ENCODE peak calls at places on chromosomes 16 and 17, in seven cellular contexts. G, W, Q, E, K, V and N are unnamed samples.

GRCh38 chr17:46832945-46833839 is 14.7 kb upstream of the WNT3 start:
- DNase-seq in E (no peak), W (no peak), V (no peak), Q (peak; percentile 55), K (no peak), G (peak; percentile 37), N (peak; percentile 29)

GRCh38 chr17:47775181-47775580 is 42.1 kb downstream of the TBX21 start:
- DNase-seq in E (no peak), K (no peak), Q (no peak), W (no peak), G (no peak), V (no peak), N (no peak)

GRCh38 chr16:85396879-85397871 is 215.9 kb upstream of the GSE1 start:
- DNase-seq in E (no peak), K (no peak), Q (no peak), G (no peak), V (no peak), W (no peak), N (no peak)

GRCh38 chr17:18368948-18369347 is 5.6 kb upstream of the SHMT1 start:
- DNase-seq in V (no peak), Q (no peak), G (no peak), W (no peak), E (no peak), K (no peak), N (no peak)

GRCh38 chr16:87603684-87604571 is 1.6 kb downstream of the JPH3 start:
- DNase-seq in E (no peak), G (no peak), Q (no peak), W (no peak), K (no peak), V (no peak), N (no peak)

GRCh38 chr16:64234200-64234599 is 887.7 kb downstream of the CDH11 start:
- DNase-seq in K (no peak), V (no peak), Q (no peak), E (no peak), W (no peak), G (no peak), N (no peak)

GRCh38 chr17:40818733-40819527 is 3.5 kb downstream of the KRT10 start:
- DNase-seq in K (peak; percentile 81), W (peak; percentile 69), Q (no peak), G (peak; percentile 58), V (peak; percentile 74), E (peak; percentile 81), N (no peak)

GRCh38 chr17:27518048-27518447 is 61.8 kb downstream of the KSR1 start:
- DNase-seq in W (no peak), Q (no peak), V (no peak), G (no peak), K (no peak), E (no peak), N (no peak)

GRCh38 chr17:69466905-69467630 is 52.6 kb downstream of the MAP2K6 start:
- DNase-seq in Q (peak; percentile 63), G (no peak), W (no peak), E (no peak), V (no peak), K (no peak), N (peak; percentile 77)

GRCh38 chr17:17305282-17305801 is 2.2 kb downstream of the NT5M start:
- DNase-seq in Q (no peak), W (peak; percentile 19), V (no peak), K (peak; percentile 30), E (peak; percentile 54), G (no peak), N (no peak)

GRCh38 chr17:27800522-27800921 is at the start of gene NOS2:
- DNase-seq in Q (no peak), W (no peak), V (no peak), E (no peak), G (no peak), K (no peak), N (no peak)

GRCh38 chr16:10085078-10085798 is 97.0 kb downstream of the GRIN2A start:
- DNase-seq in K (no peak), G (no peak), W (no peak), V (no peak), E (no peak), Q (no peak), N (no peak)

GRCh38 chr16:83727018-83727417 is 80.8 kb upstream of the HSBP1 start:
- DNase-seq in G (no peak), E (no peak), V (no peak), K (no peak), Q (no peak), W (no peak), N (no peak)

GRCh38 chr16:75229172-75230031 is 10.6 kb downstream of the CTRB1 start:
- DNase-seq in K (no peak), G (no peak), Q (no peak), E (no peak), V (no peak), W (no peak), N (no peak)

GRCh38 chr17:67326440-67326839 is 39.9 kb downstream of the PSMD12 start:
- DNase-seq in E (no peak), G (no peak), V (no peak), Q (no peak), K (no peak), W (no peak), N (no peak)

GRCh38 chr17:69523252-69523861 is 108.9 kb downstream of the MAP2K6 start:
- DNase-seq in W (no peak), V (no peak), E (no peak), K (no peak), Q (peak; percentile 39), G (peak; percentile 2), N (no peak)

GRCh38 chr16:80804451-80805383 is at the start of gene CDYL2:
- DNase-seq in W (no peak), G (no peak), V (peak; percentile 4), E (peak; percentile 33), Q (no peak), K (peak; percentile 25), N (no peak)

GRCh38 chr16:86626966-86627365 is 48.6 kb downstream of the FOXL1 start:
- DNase-seq in Q (no peak), W (no peak), E (no peak), K (no peak), V (no peak), G (no peak), N (no peak)

GRCh38 chr17:78185981-78186688 is 717 bp downstream of the TK1 start:
- DNase-seq in G (no peak), K (no peak), Q (no peak), W (no peak), V (no peak), E (no peak), N (no peak)

GRCh38 chr17:69246726-69247375 is 18.2 kb upstream of the ABCA10 start:
- DNase-seq in W (no peak), E (no peak), K (no peak), V (no peak), G (peak; percentile 39), Q (peak; percentile 16), N (no peak)

GRCh38 chr17:55717432-55717831 is 5.2 kb downstream of the TMEM100 start:
- DNase-seq in K (no peak), G (no peak), E (no peak), W (no peak), Q (no peak), V (no peak), N (no peak)

GRCh38 chr16:3198334-3199072 is 10.5 kb downstream of the OR1F1 start:
- DNase-seq in K (no peak), V (no peak), Q (no peak), G (no peak), E (no peak), W (no peak), N (no peak)

GRCh38 chr16:72561-73537 is at the start of gene RHBDF1:
- DNase-seq in K (no peak), Q (no peak), G (no peak), V (peak; percentile 48), E (no peak), W (no peak), N (no peak)

GRCh38 chr16:66133641-66134402 is 232.7 kb upstream of the CDH5 start:
- DNase-seq in V (no peak), E (no peak), G (no peak), W (no peak), Q (no peak), K (no peak), N (no peak)

GRCh38 chr16:14014284-14014625 is 56.9 kb upstream of the MRTFB start:
- DNase-seq in Q (no peak), E (no peak), V (no peak), G (no peak), W (no peak), K (no peak), N (no peak)

GRCh38 chr16:50366126-50366525 is 2.7 kb downstream of the BRD7 start:
- DNase-seq in V (no peak), Q (no peak), W (no peak), G (no peak), K (no peak), E (no peak), N (no peak)

GRCh38 chr16:70430667-70431536 is 8.0 kb downstream of the ST3GAL2 start:
- DNase-seq in G (no peak), V (no peak), Q (no peak), E (peak; percentile 42), K (peak; percentile 52), W (peak; percentile 29), N (no peak)

GRCh38 chr17:46777943-46778915 is 40.3 kb downstream of the WNT3 start:
- DNase-seq in Q (no peak), V (no peak), E (no peak), K (no peak), W (no peak), G (no peak), N (no peak)

GRCh38 chr16:49465661-49466528 is 92.3 kb downstream of the C16orf78 start:
- DNase-seq in V (no peak), W (no peak), G (no peak), Q (no peak), K (no peak), E (no peak), N (no peak)

GRCh38 chr16:47197536-47198179 is 53.9 kb upstream of the NETO2 start:
- DNase-seq in G (no peak), Q (no peak), K (no peak), W (no peak), E (no peak), V (no peak), N (no peak)

GRCh38 chr17:78597923-78598545 is 20.8 kb upstream of the DNAH17 start:
- DNase-seq in V (no peak), G (no peak), K (no peak), Q (no peak), E (no peak), W (no peak), N (no peak)

GRCh38 chr17:31401456-31402254 is 10.2 kb downstream of the RAB11FIP4 start:
- DNase-seq in K (no peak), V (no peak), W (no peak), G (no peak), E (no peak), Q (no peak), N (no peak)

GRCh38 chr16:14111713-14112538 is 40.8 kb downstream of the MRTFB start:
- DNase-seq in W (no peak), G (peak; percentile 72), Q (no peak), V (no peak), K (no peak), E (no peak), N (no peak)

GRCh38 chr16:46822270-46822669 is 8.7 kb downstream of the C16orf87 start:
- DNase-seq in E (no peak), Q (no peak), G (no peak), K (no peak), V (no peak), W (no peak), N (no peak)

GRCh38 chr16:79359082-79359481 is 241.5 kb downstream of the MAF start:
- DNase-seq in Q (no peak), K (no peak), W (no peak), G (no peak), V (no peak), E (no peak), N (no peak)

GRCh38 chr17:70242781-70243437 is 73.6 kb downstream of the KCNJ2 start:
- DNase-seq in Q (no peak), V (no peak), E (no peak), K (no peak), W (no peak), G (no peak), N (no peak)